ENCODE peak calls at places on chromosome X, in nine cellular contexts. O is endothelial cell, K is mammary epithelial cell, H is left lung, F is IMR-90, G is fibroblast of the aortic adventitia, X is fibroblast of pulmonary artery, I is K562, T is left ventricle myocardium inferior. V is an unnamed sample.

GRCh38 chrX:136196691-136197155 is 49.4 kb downstream of the FHL1 start:
- DNase-seq in X (no peak), I (no peak), G (no peak), K (no peak), H (no peak), F (no peak), T (no peak), O (no peak), V (no peak)

GRCh38 chrX:29434939-29435338 is 780.4 kb upstream of the MAGEB2 start:
- DNase-seq in X (no peak), K (no peak), H (no peak), F (no peak), T (no peak), O (no peak), I (no peak), G (no peak), V (no peak)

GRCh38 chrX:129996120-129996519 is 13.7 kb downstream of the BCORL1 start:
- DNase-seq in G (peak), H (no peak), I (peak), X (peak), F (peak), T (no peak), O (no peak), K (peak), V (peak)

GRCh38 chrX:57918750-57919436 is 8.6 kb upstream of the ZXDA start:
- DNase-seq in O (no peak), X (peak), K (no peak), T (peak), H (no peak), G (peak), I (no peak), F (peak), V (peak)

GRCh38 chrX:331145-331771 is 12.7 kb upstream of the GTPBP6 start:
- DNase-seq in H (peak), X (peak), F (peak), K (no peak), I (no peak), O (no peak), T (peak), G (peak), V (peak)

GRCh38 chrX:63283331-63283730 is 67.8 kb downstream of the SPIN4 start:
- DNase-seq in T (no peak), G (no peak), F (no peak), H (no peak), I (no peak), X (no peak), K (no peak), O (no peak), V (no peak)

GRCh38 chrX:43870758-43871419 is 11.4 kb downstream of the MAOB start:
- DNase-seq in H (no peak), I (no peak), F (no peak), T (peak), X (no peak), G (no peak), K (no peak), O (no peak), V (no peak)

GRCh38 chrX:78673256-78673655 is 14.1 kb upstream of the RTL3 start:
- DNase-seq in O (no peak), F (no peak), I (no peak), G (no peak), H (no peak), K (no peak), X (no peak), T (no peak), V (peak)

GRCh38 chrX:129777218-129777768 is 2.5 kb upstream of the SASH3 start:
- DNase-seq in F (no peak), H (peak), I (no peak), K (no peak), O (no peak), X (no peak), G (no peak), T (peak), V (no peak)

GRCh38 chrX:117995378-117995777 is 121.2 kb downstream of the KLHL13 start:
- DNase-seq in I (no peak), K (no peak), H (no peak), T (no peak), X (no peak), O (no peak), G (no peak), F (no peak), V (no peak)

GRCh38 chrX:77061022-77061421 is 386.2 kb upstream of the FGF16 start:
- DNase-seq in K (no peak), X (no peak), T (no peak), G (no peak), I (no peak), O (no peak), F (no peak), H (no peak), V (no peak)

GRCh38 chrX:37594755-37595382 is 23.4 kb downstream of the LANCL3 start:
- DNase-seq in G (no peak), K (no peak), I (no peak), T (no peak), H (no peak), O (no peak), X (no peak), F (no peak), V (no peak)

GRCh38 chrX:111498538-111499103 is 12.8 kb upstream of the SERTM2 start:
- DNase-seq in G (no peak), X (no peak), K (no peak), T (no peak), I (no peak), O (no peak), H (no peak), F (no peak), V (no peak)

GRCh38 chrX:53287493-53288138 is 6.2 kb upstream of the IQSEC2 start:
- DNase-seq in F (peak), T (peak), O (no peak), H (peak), G (peak), I (no peak), X (peak), K (peak), V (peak)

GRCh38 chrX:133215747-133216146 is 2.4 kb downstream of the TFDP3 start:
- DNase-seq in F (peak), H (no peak), X (no peak), T (no peak), G (no peak), K (peak), I (peak), O (peak), V (peak)

GRCh38 chrX:31353095-31353494 is 281.3 kb upstream of the FTHL17 start:
- DNase-seq in O (no peak), I (no peak), X (peak), T (no peak), H (no peak), G (no peak), F (peak), K (peak), V (peak)

GRCh38 chrX:149372861-149373260 is 132.2 kb downstream of the IDS start:
- DNase-seq in F (no peak), O (no peak), K (peak), X (no peak), T (no peak), H (no peak), I (no peak), G (no peak), V (no peak)

GRCh38 chrX:132480581-132481203 is 8.1 kb downstream of the MBNL3 start:
- DNase-seq in H (peak), K (peak), X (peak), G (peak), T (no peak), I (no peak), O (no peak), F (peak), V (peak)

GRCh38 chrX:43882294-43882681 is at the start of gene MAOB:
- DNase-seq in I (peak), K (peak), F (no peak), O (peak), X (no peak), G (no peak), H (peak), T (peak), V (no peak)

GRCh38 chrX:91414710-91415109 is 19.9 kb upstream of the PABPC5 start:
- DNase-seq in G (no peak), H (no peak), I (no peak), X (no peak), T (no peak), K (no peak), O (peak), F (no peak), V (no peak)

GRCh38 chrX:17617794-17618193 is 119.5 kb upstream of the SCML1 start:
- DNase-seq in O (no peak), H (no peak), X (no peak), T (no peak), G (no peak), K (no peak), F (no peak), I (no peak), V (no peak)

GRCh38 chrX:117957128-117957527 is 159.5 kb downstream of the KLHL13 start:
- DNase-seq in X (no peak), F (peak), H (no peak), I (no peak), O (no peak), G (no peak), K (peak), T (no peak), V (no peak)

GRCh38 chrX:63418211-63418610 is 67.1 kb upstream of the SPIN4 start:
- DNase-seq in H (no peak), T (no peak), K (no peak), F (no peak), O (no peak), I (no peak), G (no peak), X (no peak), V (no peak)

GRCh38 chrX:19640693-19641374 is 125.5 kb upstream of the MAP3K15 start:
- DNase-seq in X (no peak), O (no peak), H (no peak), T (no peak), K (no peak), G (no peak), F (no peak), I (no peak), V (peak)

GRCh38 chrX:11908371-11908770 is 150.3 kb downstream of the MSL3 start:
- DNase-seq in H (no peak), O (peak), K (peak), F (no peak), G (peak), I (peak), X (peak), T (no peak), V (peak)

GRCh38 chrX:49061916-49062315 is 3.1 kb downstream of the CCDC120 start:
- DNase-seq in X (no peak), F (no peak), T (no peak), H (no peak), G (no peak), O (no peak), K (no peak), I (no peak), V (no peak)

GRCh38 chrX:65196758-65197371 is 220.6 kb upstream of the ZC4H2 start:
- DNase-seq in T (no peak), K (no peak), G (no peak), O (peak), I (no peak), F (no peak), X (no peak), H (no peak), V (no peak)

GRCh38 chrX:30673884-30674598 is 20.8 kb downstream of the GK start:
- DNase-seq in H (no peak), I (no peak), X (no peak), T (no peak), F (no peak), G (no peak), O (no peak), K (no peak), V (no peak)

GRCh38 chrX:5870238-5870637 is 358.4 kb downstream of the NLGN4X start:
- DNase-seq in F (no peak), X (no peak), T (no peak), O (no peak), K (no peak), H (no peak), G (no peak), I (no peak), V (no peak)

GRCh38 chrX:19673334-19674040 is 158.2 kb upstream of the MAP3K15 start:
- DNase-seq in O (no peak), K (peak), X (peak), I (no peak), F (peak), H (peak), T (peak), G (peak), V (peak)

GRCh38 chrX:136754641-136755040 is 26.1 kb downstream of the ARHGEF6 start:
- DNase-seq in H (no peak), O (no peak), T (peak), X (no peak), K (no peak), G (no peak), F (no peak), I (no peak), V (no peak)

GRCh38 chrX:9665113-9665512 is 100.5 kb downstream of the GPR143 start:
- DNase-seq in X (peak), I (no peak), K (no peak), G (peak), H (no peak), F (no peak), O (no peak), T (no peak), V (no peak)

GRCh38 chrX:105650577-105650976 is 171.8 kb upstream of the NRK start:
- DNase-seq in T (no peak), O (no peak), G (no peak), H (no peak), F (no peak), I (no peak), K (no peak), X (no peak), V (no peak)

GRCh38 chrX:26922278-26922677 is 540.9 kb downstream of the PPP4R3C start:
- DNase-seq in K (no peak), I (no peak), G (peak), O (no peak), H (no peak), T (no peak), X (peak), F (no peak), V (peak)

GRCh38 chrX:29478336-29479069 is 736.9 kb upstream of the MAGEB2 start:
- DNase-seq in G (peak), F (peak), O (peak), K (peak), T (no peak), X (peak), I (peak), H (no peak), V (peak)

GRCh38 chrX:1401611-1402430 is 9.9 kb upstream of the SLC25A6 start:
- DNase-seq in O (no peak), H (peak), K (no peak), F (no peak), I (no peak), T (peak), X (no peak), G (no peak), V (no peak)

GRCh38 chrX:144637731-144638130 is 609.6 kb upstream of the SPANXN1 start:
- DNase-seq in H (no peak), T (no peak), F (no peak), X (no peak), I (no peak), K (peak), O (no peak), G (no peak), V (peak)

GRCh38 chrX:150038356-150038755 is 100.1 kb upstream of the EOLA2 start:
- DNase-seq in H (no peak), G (no peak), T (no peak), I (no peak), K (no peak), O (no peak), F (no peak), X (no peak), V (peak)

DNA sequence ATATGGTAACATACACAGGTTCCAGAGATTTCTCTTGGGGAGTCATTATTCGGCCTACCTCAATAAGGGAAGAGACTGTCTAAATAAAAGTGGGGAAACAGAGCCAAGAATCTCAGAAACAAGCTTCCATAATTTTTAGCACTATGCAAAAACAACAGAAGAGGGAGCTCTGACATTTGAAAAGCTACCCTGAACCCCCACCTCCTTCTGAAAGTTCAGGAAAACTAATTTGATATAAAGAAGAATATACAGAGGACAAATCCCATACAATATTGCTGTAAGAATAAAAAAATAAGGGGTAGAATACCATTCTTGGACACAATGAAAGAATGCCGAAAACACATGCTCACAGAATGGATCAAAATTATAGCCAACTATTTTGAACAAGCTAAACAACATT is 14.3 kb upstream of the ZNF41 start:
- DNase-seq in H (no peak), G (peak), I (no peak), O (no peak), T (no peak), K (no peak), X (peak), F (peak), V (peak)
- TF ChIP-seq CTCF in H (no peak), G (peak), I (peak), O (no peak), T (peak), K (peak), X (peak), F (peak), V (peak)

GRCh38 chrX:13046035-13046851 is 1.8 kb upstream of the FAM9C start:
- DNase-seq in T (no peak), G (peak), X (no peak), O (no peak), I (no peak), H (no peak), F (no peak), K (no peak), V (no peak)

GRCh38 chrX:13043138-13043537 is 1.3 kb downstream of the FAM9C start:
- DNase-seq in K (no peak), G (no peak), O (no peak), F (no peak), I (no peak), T (no peak), H (no peak), X (no peak), V (no peak)

GRCh38 chrX:13047752-13048151 is 3.3 kb upstream of the FAM9C start:
- DNase-seq in O (no peak), X (no peak), T (no peak), G (no peak), H (no peak), I (no peak), K (no peak), F (no peak), V (no peak)

GRCh38 chrX:13044441-13044840 is at the start of gene FAM9C:
- DNase-seq in F (no peak), G (no peak), I (no peak), T (no peak), X (no peak), H (no peak), O (no peak), K (no peak), V (no peak)

DNA sequence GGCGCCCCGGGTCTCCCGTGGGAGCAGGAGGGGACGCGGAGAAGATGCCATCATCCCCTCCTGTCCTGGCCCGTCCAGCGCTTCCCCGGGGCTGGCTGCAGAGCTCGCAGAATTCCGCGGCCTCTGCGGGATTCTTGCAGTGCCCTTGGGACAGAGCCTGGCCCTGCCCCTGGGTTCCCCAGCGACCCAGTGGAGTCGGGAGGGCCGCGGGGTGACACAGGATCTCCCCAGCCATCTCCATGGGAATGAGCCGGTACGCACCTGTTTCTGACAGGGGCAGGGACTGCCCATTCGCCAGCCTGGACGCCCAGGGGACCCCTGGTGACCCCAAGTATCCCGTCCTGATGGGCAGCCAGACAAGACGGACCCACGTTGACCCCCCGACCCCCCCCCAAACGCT is 482 bp downstream of the FAM9C start:
- DNase-seq in G (no peak), K (no peak), O (no peak), T (no peak), X (no peak), I (no peak), F (no peak), H (no peak), V (no peak)
- TF ChIP-seq CTCF in G (no peak), K (no peak), O (no peak), T (no peak), X (no peak), I (no peak), F (no peak), H (no peak), V (no peak)

GRCh38 chrX:68147848-68148247 is 285.4 kb downstream of the OPHN1 start:
- DNase-seq in F (no peak), H (no peak), G (no peak), I (no peak), T (no peak), O (no peak), K (no peak), X (no peak), V (no peak)

GRCh38 chrX:68146054-68146453 is 287.2 kb downstream of the OPHN1 start:
- DNase-seq in H (no peak), T (no peak), K (peak), F (peak), I (no peak), X (peak), G (peak), O (no peak), V (peak)
- TF ChIP-seq CTCF in H (no peak), T (peak), K (peak), F (peak), I (peak), X (peak), G (peak), O (no peak), V (peak)

DNA sequence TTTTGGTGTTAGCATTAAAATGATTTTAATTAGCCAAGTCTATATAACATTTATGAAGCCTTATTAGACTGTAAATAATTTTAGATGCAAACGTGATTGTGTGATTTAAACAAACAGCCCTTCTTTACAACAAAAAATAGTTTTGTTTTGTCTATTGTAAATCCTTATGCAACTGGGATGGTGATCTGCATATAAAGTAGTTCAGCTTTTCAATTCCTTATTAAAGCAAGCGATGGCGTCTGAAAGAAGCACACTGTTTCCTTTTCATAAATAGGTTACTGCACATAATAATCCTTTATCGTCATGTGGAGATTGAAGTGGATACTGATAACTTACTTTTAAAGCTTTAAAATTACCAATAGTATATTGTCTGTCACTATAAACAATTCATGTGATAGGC is 8.8 kb downstream of the SLITRK2 start:
- DNase-seq in T (no peak), G (no peak), K (no peak), F (no peak), X (no peak), H (no peak), O (no peak), I (no peak), V (no peak)
- TF ChIP-seq CTCF in T (no peak), G (no peak), K (no peak), F (no peak), X (no peak), H (no peak), O (no peak), I (no peak), V (no peak)

DNA sequence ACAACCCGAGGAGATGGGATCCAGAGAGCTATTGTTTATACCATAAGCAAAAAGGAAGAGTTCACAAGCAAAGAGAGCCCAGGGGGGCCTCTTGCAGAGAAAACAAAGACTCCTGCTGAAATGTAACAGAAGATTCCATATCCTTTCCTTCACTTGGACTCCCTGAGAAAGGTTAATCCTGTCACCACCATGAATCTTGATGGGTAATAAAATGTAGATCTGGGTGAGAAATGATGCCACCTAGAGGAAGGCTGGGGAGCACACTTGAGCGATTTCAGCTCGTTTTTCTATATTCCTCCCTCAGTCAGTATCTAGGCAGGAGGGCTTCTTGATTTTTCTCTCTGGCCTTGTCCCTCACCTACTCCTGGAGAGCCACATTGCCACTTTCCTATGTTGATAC is 10.2 kb upstream of the KCNE5 start:
- DNase-seq in F (peak), G (peak), H (no peak), T (no peak), X (peak), I (peak), O (no peak), K (peak), V (peak)
- TF ChIP-seq CTCF in F (peak), G (peak), H (no peak), T (peak), X (peak), I (peak), O (peak), K (peak), V (peak)

GRCh38 chrX:153670748-153671588 is 2.6 kb downstream of the PNCK start:
- DNase-seq in H (peak), K (no peak), G (no peak), I (no peak), X (no peak), T (no peak), F (no peak), O (no peak), V (no peak)

GRCh38 chrX:153667931-153668396 is 5.6 kb downstream of the PNCK start:
- DNase-seq in T (peak), G (peak), O (peak), I (peak), H (peak), K (peak), F (peak), X (peak), V (peak)

GRCh38 chrX:153668423-153669173 is 5.0 kb downstream of the PNCK start:
- DNase-seq in T (no peak), I (no peak), X (no peak), O (no peak), K (no peak), H (no peak), F (no peak), G (no peak), V (no peak)

GRCh38 chrX:153669901-153670731 is 3.5 kb downstream of the PNCK start:
- DNase-seq in T (no peak), H (peak), I (no peak), K (no peak), O (no peak), X (no peak), F (no peak), G (no peak), V (no peak)

GRCh38 chrX:153669174-153669890 is 4.3 kb downstream of the PNCK start:
- DNase-seq in G (no peak), T (no peak), K (no peak), O (peak), H (peak), I (peak), F (no peak), X (no peak), V (peak)
- TF ChIP-seq CTCF in G (peak), T (peak), K (peak), O (peak), H (peak), I (peak), F (peak), X (peak), V (peak)

V was measured in choroid plexus epithelial cell.